ENCODE peak calls at places on chromosomes 5 and 9, in four cellular contexts. M, X, K and C are unnamed samples.

GRCh38 chr5:1445895-1446601 is 808 bp upstream of the SLC6A3 start:
- DNase-seq in M (no peak), X (no peak), K (peak; percentile 73), C (no peak)

GRCh38 chr9:133780962-133781827 is 43.0 kb upstream of the SARDH start:
- DNase-seq in M (no peak), X (no peak), K (no peak), C (no peak)

GRCh38 chr5:78633710-78634109 is 14.9 kb downstream of the LHFPL2 start:
- DNase-seq in M (no peak), X (no peak), K (no peak), C (no peak)

GRCh38 chr5:149298857-149299404 is 27.3 kb downstream of the AFAP1L1 start:
- DNase-seq in M (no peak), X (no peak), K (no peak), C (no peak)

GRCh38 chr9:119793272-119793671 is 424.0 kb upstream of the BRINP1 start:
- DNase-seq in M (peak; percentile 91), X (no peak), K (no peak), C (no peak)

GRCh38 chr5:34447424-34447823 is 208.7 kb upstream of the RAI14 start:
- DNase-seq in M (no peak), X (no peak), K (no peak), C (no peak)

GRCh38 chr5:9112520-9113291 is 433.2 kb downstream of the SEMA5A start:
- DNase-seq in M (no peak), X (no peak), K (no peak), C (no peak)

GRCh38 chr9:91197232-91198181 is 164.2 kb downstream of the AUH start:
- DNase-seq in M (no peak), X (no peak), K (peak; percentile 83), C (no peak)

GRCh38 chr9:17799383-17799782 is 220.5 kb downstream of the SH3GL2 start:
- DNase-seq in M (no peak), X (no peak), K (no peak), C (no peak)

GRCh38 chr5:136594416-136594815 is 229.1 kb upstream of the TRPC7 start:
- DNase-seq in M (no peak), X (no peak), K (no peak), C (no peak)

GRCh38 chr5:126100767-126101166 is 322.4 kb upstream of the GRAMD2B start:
- DNase-seq in M (no peak), X (no peak), K (no peak), C (no peak)

GRCh38 chr9:13427587-13427986 is 148.1 kb upstream of the MPDZ start:
- DNase-seq in M (peak; percentile 3), X (no peak), K (no peak), C (no peak)

GRCh38 chr5:57503433-57503832 is 20.8 kb upstream of the ACTBL2 start:
- DNase-seq in M (no peak), X (no peak), K (no peak), C (no peak)